ENCODE peak calls at places on chromosome 7, in six cellular contexts. C, N, T, B, Q and V are unnamed samples.
A peak's percentile ranks its signal among the peaks of the same experiment; 100 is the strongest.

GRCh38 chr7:106756071-106756470 is 95.1 kb upstream of the CCDC71L start:
- DNase-seq in T (no peak), C (no peak), B (no peak), N (no peak), Q (no peak), V (no peak)

GRCh38 chr7:18638594-18639452 is 143.3 kb downstream of the HDAC9 start:
- DNase-seq in T (no peak), N (no peak), B (no peak), C (no peak), Q (no peak), V (no peak)

GRCh38 chr7:155547161-155547791 is 917 bp upstream of the CNPY1 start:
- DNase-seq in N (no peak), T (no peak), B (no peak), Q (no peak), C (no peak), V (no peak)

GRCh38 chr7:124635416-124635815 is 130.2 kb downstream of the GPR37 start:
- DNase-seq in T (no peak), B (no peak), C (no peak), Q (no peak), N (no peak), V (no peak)

GRCh38 chr7:43394441-43395130 is 188.3 kb upstream of the STK17A start:
- DNase-seq in T (no peak), Q (no peak), B (peak; percentile 9), C (no peak), N (no peak), V (no peak)

GRCh38 chr7:30683306-30683705 is 1.1 kb upstream of the CRHR2 start:
- DNase-seq in B (no peak), C (no peak), T (no peak), Q (no peak), N (no peak), V (no peak)

GRCh38 chr7:41487229-41487861 is 215.5 kb downstream of the INHBA start:
- DNase-seq in N (no peak), Q (no peak), B (no peak), C (no peak), T (no peak), V (no peak)

GRCh38 chr7:89554209-89554608 is 600.1 kb upstream of the STEAP1 start:
- DNase-seq in B (no peak), Q (no peak), N (no peak), C (no peak), T (no peak), V (no peak)

GRCh38 chr7:95687759-95688343 is 84.5 kb upstream of the DYNC1I1 start:
- DNase-seq in Q (no peak), B (peak; percentile 45), C (peak; percentile 44), N (no peak), T (no peak), V (no peak)

GRCh38 chr7:30171753-30172447 is 37.1 kb downstream of the MTURN start:
- DNase-seq in B (no peak), T (no peak), C (no peak), Q (no peak), N (no peak), V (no peak)

GRCh38 chr7:79050592-79050991 is 402.9 kb downstream of the MAGI2 start:
- DNase-seq in C (no peak), Q (no peak), N (no peak), T (no peak), B (no peak), V (no peak)

GRCh38 chr7:1940402-1940786 is 270.3 kb downstream of the ELFN1 start:
- DNase-seq in Q (peak; percentile 55), T (peak; percentile 94), N (no peak), B (peak; percentile 33), C (no peak), V (peak; percentile 93)

GRCh38 chr7:143901360-143901709 is 641 bp downstream of the TCAF1 start:
- DNase-seq in C (peak; percentile 25), B (no peak), N (no peak), T (no peak), Q (no peak), V (no peak)

GRCh38 chr7:95730493-95731280 is 41.7 kb upstream of the DYNC1I1 start:
- DNase-seq in C (peak; percentile 16), B (no peak), T (no peak), Q (no peak), N (no peak), V (no peak)

GRCh38 chr7:4136036-4136435 is 546.1 kb upstream of the FOXK1 start:
- DNase-seq in C (no peak), N (peak; percentile 34), B (no peak), Q (no peak), T (no peak), V (no peak)

GRCh38 chr7:80498481-80499349 is 13.1 kb downstream of the GNAT3 start:
- DNase-seq in N (no peak), Q (no peak), B (no peak), C (no peak), T (no peak), V (no peak)

GRCh38 chr7:78073470-78074382 is 275.2 kb downstream of the PHTF2 start:
- DNase-seq in T (no peak), C (no peak), B (no peak), N (no peak), Q (no peak), V (no peak)

GRCh38 chr7:139909379-139910050 is 80.5 kb downstream of the TBXAS1 start:
- DNase-seq in Q (no peak), T (no peak), B (peak; percentile 12), N (no peak), C (no peak), V (no peak)

GRCh38 chr7:139490130-139490529 is 6.7 kb upstream of the KLRG2 start:
- DNase-seq in B (no peak), Q (no peak), T (no peak), C (no peak), N (no peak), V (no peak)

GRCh38 chr7:42244828-42245227 is 7.8 kb upstream of the GLI3 start:
- DNase-seq in C (no peak), B (no peak), T (no peak), Q (no peak), N (no peak), V (no peak)

GRCh38 chr7:132446666-132447217 is 129.5 kb downstream of the PLXNA4 start:
- DNase-seq in C (no peak), N (no peak), Q (no peak), B (no peak), T (no peak), V (no peak)

GRCh38 chr7:229184-229964 is 37.0 kb downstream of the FAM20C start:
- DNase-seq in C (no peak), N (no peak), B (no peak), Q (no peak), T (no peak), V (no peak)
- TF ChIP-seq POLR2AphosphoS5 in C (no peak), N (no peak), B (no peak), Q (no peak), T (no peak), V (no peak)

GRCh38 chr7:98252655-98253054 is 623 bp upstream of the TECPR1 start:
- DNase-seq in Q (no peak), N (no peak), C (no peak), B (no peak), T (no peak), V (no peak)

GRCh38 chr7:98249106-98249505 is 2.9 kb downstream of the TECPR1 start:
- DNase-seq in C (no peak), N (no peak), Q (no peak), B (no peak), T (no peak), V (no peak)

GRCh38 chr7:98250789-98251188 is 1.2 kb downstream of the TECPR1 start:
- DNase-seq in N (no peak), T (no peak), Q (no peak), C (no peak), B (peak; percentile 40), V (no peak)

GRCh38 chr7:98251844-98252639 is at the start of gene TECPR1:
- DNase-seq in N (peak; percentile 66), T (peak; percentile 100), Q (peak; percentile 66), B (peak; percentile 97), C (peak; percentile 90), V (peak; percentile 100)

GRCh38 chr7:98251251-98251843 is 685 bp downstream of the TECPR1 start:
- DNase-seq in T (no peak), C (peak; percentile 63), B (peak; percentile 39), N (no peak), Q (no peak), V (no peak)
- TF ChIP-seq POLR2A in T (no peak), C (no peak), B (no peak), N (no peak), Q (no peak), V (no peak)

DNA sequence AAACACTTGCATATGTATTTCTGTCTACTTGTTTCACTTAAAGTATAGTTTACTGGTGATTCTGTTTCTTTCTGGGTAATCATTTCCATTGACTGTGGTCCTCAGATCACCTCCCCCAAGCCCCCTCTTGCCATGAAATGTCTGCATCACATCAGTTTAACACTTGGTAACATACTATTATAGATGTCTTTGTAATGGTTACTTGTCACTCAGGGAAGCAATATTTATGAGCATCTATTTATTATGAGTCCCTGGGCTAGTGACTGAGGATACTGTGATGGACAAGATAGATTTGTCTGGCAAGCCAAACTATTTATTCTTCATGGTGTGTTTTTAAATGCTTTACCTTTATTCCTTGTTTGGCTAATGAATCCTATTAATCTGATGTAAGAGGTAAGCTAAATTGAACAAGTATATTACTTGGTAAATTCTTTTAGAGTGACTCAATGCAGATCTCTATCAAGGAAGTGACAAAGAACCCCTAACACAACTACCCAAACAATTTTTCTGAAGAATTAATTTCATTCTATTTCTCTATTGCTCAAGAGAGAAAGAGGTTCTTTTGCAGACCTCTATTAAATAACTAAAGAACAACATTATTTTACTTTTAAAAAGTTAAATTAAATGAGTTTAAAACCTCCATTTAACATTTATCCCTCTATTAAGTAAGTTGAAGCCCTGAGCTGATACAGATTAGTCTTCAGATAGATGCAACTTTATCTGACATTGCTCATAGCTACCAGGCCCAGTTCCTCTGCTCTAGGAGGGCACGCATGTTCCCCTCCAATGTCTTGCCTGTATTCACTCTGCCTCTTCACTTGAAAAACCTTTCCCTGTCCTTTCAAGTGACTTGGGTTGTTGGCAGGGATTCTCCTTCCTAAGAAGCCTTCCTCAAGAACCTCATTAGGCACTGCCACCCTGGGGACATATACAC is 270.7 kb downstream of the RELN start:
- DNase-seq in B (no peak), C (no peak), T (no peak), Q (no peak), N (no peak), V (no peak)
- TF ChIP-seq TAF1 in B (no peak), C (no peak), T (no peak), Q (no peak), N (no peak), V (no peak)

DNA sequence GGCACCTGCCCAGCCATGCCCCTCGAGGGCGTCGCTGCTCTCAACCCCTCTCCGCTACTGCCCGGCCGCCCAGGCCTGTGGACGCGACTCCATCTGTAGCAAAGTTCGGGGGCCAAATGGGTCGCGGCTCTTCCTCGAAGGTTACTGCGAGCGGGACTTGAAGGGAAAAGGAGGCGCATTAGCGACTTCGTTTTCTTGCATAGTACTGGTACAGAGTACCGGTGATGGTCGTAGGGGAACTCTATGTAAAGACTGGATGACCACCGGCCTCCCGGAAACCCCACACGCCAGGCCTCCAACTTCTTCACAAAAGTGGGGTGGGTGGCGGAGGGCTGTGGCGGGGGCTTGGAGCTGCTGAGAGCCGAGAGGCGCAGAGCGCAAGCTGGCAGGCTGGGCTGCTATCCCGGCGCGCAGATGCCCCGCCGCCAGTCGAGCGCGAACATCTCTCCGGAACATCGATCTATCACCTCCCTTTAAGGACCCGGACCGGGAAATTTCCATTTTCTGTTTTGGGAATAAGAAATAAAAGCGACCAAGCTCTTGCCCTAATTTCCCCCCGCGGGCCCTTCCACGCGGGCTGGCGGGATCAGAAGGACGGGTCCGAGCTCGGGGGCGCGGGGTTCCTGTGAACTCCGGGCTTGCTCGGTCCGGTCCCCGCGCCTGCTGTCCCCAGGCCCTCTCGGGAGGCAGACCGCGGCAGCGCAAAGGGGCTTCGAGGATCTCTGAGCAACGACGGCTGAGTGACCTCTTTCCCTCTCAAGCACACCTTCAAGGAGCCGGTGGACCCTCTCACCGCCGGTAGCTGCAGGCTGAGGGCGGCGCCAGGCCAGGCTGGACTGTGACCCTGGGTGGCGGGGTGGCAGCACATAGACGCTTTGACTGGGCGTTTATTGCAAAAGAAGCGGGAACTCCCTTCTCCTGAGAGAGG is 12.2 kb upstream of the FEZF1 start:
- DNase-seq in T (no peak), C (peak; percentile 29), B (no peak), N (no peak), Q (no peak), V (no peak)
- TF ChIP-seq POLR2AphosphoS5 in T (no peak), C (no peak), B (no peak), N (no peak), Q (no peak), V (no peak)